ENCODE peak calls at places on chromosome 16, in five cellular contexts. X, O, D, I and T are unnamed samples.

GRCh38 chr16:67390816-67391423 is 2.4 kb downstream of the TPPP3 start:
- DNase-seq in X (no peak), O (no peak), D (no peak), I (no peak), T (no peak)

GRCh38 chr16:25108054-25108453 is 3.5 kb upstream of the LCMT1 start:
- DNase-seq in X (peak; percentile 33), O (no peak), D (no peak), I (peak; percentile 59), T (no peak)

GRCh38 chr16:87487361-87487924 is 5.4 kb downstream of the ZCCHC14 start:
- DNase-seq in X (no peak), O (peak; percentile 41), D (peak; percentile 69), I (peak; percentile 97), T (no peak)

GRCh38 chr16:86085161-86085611 is 186.2 kb downstream of the IRF8 start:
- DNase-seq in X (no peak), O (no peak), D (no peak), I (no peak), T (no peak)

GRCh38 chr16:57270221-57271062 is 14.0 kb downstream of the PLLP start:
- DNase-seq in X (peak; percentile 21), O (no peak), D (no peak), I (no peak), T (no peak)

GRCh38 chr16:20904507-20905079 is 4.0 kb downstream of the LYRM1 start:
- DNase-seq in X (no peak), O (no peak), D (peak; percentile 85), I (peak; percentile 40), T (peak; percentile 49)

GRCh38 chr16:58462089-58462488 is 37.9 kb upstream of the NDRG4 start:
- DNase-seq in X (no peak), O (no peak), D (no peak), I (no peak), T (no peak)

GRCh38 chr16:49437344-49437743 is 63.7 kb downstream of the C16orf78 start:
- DNase-seq in X (no peak), O (no peak), D (no peak), I (no peak), T (no peak)

GRCh38 chr16:9258423-9259051 is 167.1 kb downstream of the HAPSTR1 start:
- DNase-seq in X (peak; percentile 63), O (peak; percentile 49), D (peak; percentile 34), I (peak; percentile 44), T (no peak)
- TF ChIP-seq ZBTB33 in X (no peak), O (no peak), D (no peak), I (no peak), T (no peak)

GRCh38 chr16:83826146-83826913 is 18.6 kb downstream of the HSBP1 start:
- DNase-seq in X (peak; percentile 86), O (peak; percentile 89), D (peak; percentile 64), I (peak; percentile 52), T (no peak)
- TF ChIP-seq ZBTB33 in X (no peak), O (no peak), D (no peak), I (peak; percentile 15), T (no peak)

DNA sequence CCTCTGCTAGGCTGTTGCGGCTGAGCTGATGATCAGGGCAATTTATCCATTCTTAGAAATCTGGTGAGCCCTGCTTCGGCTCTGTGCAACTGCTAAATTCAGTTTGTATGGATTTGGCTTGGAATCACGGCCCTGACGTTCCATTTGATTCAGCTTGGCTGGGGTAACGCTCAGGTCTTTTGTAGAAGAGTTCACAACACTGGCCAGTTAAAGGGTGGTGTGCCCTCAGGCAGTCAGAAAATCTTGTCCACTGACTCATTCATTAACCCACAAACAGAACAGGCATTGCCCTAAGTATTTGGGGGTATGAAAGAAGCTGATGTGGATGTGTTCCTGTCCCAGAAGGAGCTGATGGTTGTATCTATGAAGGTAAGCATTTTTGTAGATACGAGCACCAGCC is 53.9 kb downstream of the GNAO1 start:
- DNase-seq in X (no peak), O (no peak), D (no peak), I (no peak), T (no peak)
- TF ChIP-seq ZBTB33 in X (no peak), O (no peak), D (no peak), I (no peak), T (no peak)

DNA sequence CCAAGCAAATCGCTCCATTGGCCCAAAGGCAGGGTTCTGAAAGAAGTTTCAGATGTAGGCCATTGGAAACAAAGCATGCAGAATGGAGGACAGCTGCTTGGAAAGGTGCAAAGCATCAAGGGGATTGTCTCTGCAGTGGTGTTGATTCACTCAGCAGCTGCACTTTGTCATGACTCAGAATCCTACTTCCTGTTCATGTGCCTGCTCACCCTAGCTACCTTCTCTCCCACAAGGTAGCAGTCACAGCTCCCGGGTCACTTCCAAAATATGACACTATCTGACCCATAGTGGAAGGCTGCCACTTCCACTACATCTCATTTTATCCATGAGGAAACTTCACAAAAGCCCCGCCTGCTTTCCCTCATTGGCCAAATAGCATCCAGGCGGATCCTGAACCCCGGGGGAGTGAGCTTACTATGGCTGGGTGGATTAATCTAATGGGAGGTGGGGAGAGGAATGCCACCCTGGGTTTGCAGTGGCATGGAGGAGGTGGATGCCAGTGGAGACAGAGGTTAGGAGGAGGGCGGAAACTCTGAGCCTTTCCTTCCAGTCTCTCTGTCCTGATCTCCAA is 74.7 kb upstream of the NKD1 start:
- DNase-seq in X (no peak), O (no peak), D (no peak), I (peak; percentile 58), T (peak; percentile 23)
- TF ChIP-seq ZBTB33 in X (no peak), O (no peak), D (no peak), I (no peak), T (no peak)

GRCh38 chr16:51084074-51084928 is 66.8 kb downstream of the SALL1 start:
- DNase-seq in X (no peak), O (no peak), D (no peak), I (no peak), T (no peak)
- TF ChIP-seq ZBTB33 in X (no peak), O (no peak), D (no peak), I (no peak), T (no peak)

GRCh38 chr16:5062790-5063765 is 2.7 kb downstream of the C16orf89 start:
- DNase-seq in X (no peak), O (no peak), D (no peak), I (no peak), T (no peak)
- TF ChIP-seq ZBTB33 in X (no peak), O (no peak), D (no peak), I (no peak), T (no peak)